ENCODE peak calls at places on chromosomes 16 and 17, in six cellular contexts. S, H, N, B, G and X are unnamed samples. For H3K36me3, the result is how much of the 10 kb centered on the place peaks cover.

GRCh38 chr16:47664653-47665325 is 203.7 kb downstream of the PHKB start:
- DNase-seq in G (no peak), N (no peak), S (no peak), B (no peak), H (no peak), X (no peak)

GRCh38 chr17:2700491-2701141 is 10.9 kb downstream of the CLUH start:
- DNase-seq in H (no peak), S (no peak), G (no peak), N (no peak), B (no peak), X (no peak)

GRCh38 chr16:73371584-73372319 is 323.8 kb upstream of the ZFHX3 start:
- DNase-seq in G (no peak), B (no peak), N (no peak), S (no peak), H (no peak), X (no peak)

GRCh38 chr16:11759163-11759834 is 16.6 kb upstream of the TXNDC11 start:
- DNase-seq in B (no peak), H (no peak), N (no peak), S (no peak), G (no peak), X (no peak)

GRCh38 chr16:83473926-83474660 is 333.7 kb upstream of the HSBP1 start:
- DNase-seq in B (no peak), G (no peak), H (no peak), N (no peak), S (no peak), X (no peak)

GRCh38 chr16:59164461-59164860 is 430.3 kb upstream of the GOT2 start:
- DNase-seq in H (no peak), G (no peak), B (no peak), S (no peak), N (no peak), X (no peak)

GRCh38 chr17:76700627-76701470 is 9.9 kb downstream of the MXRA7 start:
- DNase-seq in B (no peak), S (peak), N (peak), G (no peak), H (peak), X (no peak)

GRCh38 chr16:83768976-83769375 is 38.8 kb upstream of the HSBP1 start:
- DNase-seq in B (no peak), G (no peak), H (no peak), S (no peak), N (no peak), X (no peak)

GRCh38 chr17:27980035-27980434 is 62.4 kb upstream of the NLK start:
- DNase-seq in S (no peak), N (no peak), G (no peak), H (no peak), B (no peak), X (no peak)

GRCh38 chr16:66081967-66082366 is 284.5 kb upstream of the CDH5 start:
- DNase-seq in B (peak), S (no peak), G (no peak), H (no peak), N (no peak), X (no peak)

GRCh38 chr17:835263-835662 is 53.1 kb downstream of the MRM3 start:
- DNase-seq in G (no peak), H (no peak), N (no peak), S (no peak), B (peak), X (no peak)

GRCh38 chr17:48586355-48586924 is 3.6 kb downstream of the HOXB3 start:
- DNase-seq in N (no peak), S (no peak), H (no peak), B (no peak), G (no peak), X (no peak)

GRCh38 chr16:3074860-3075545 is 9.6 kb downstream of the IL32 start:
- DNase-seq in N (peak), H (no peak), S (peak), B (no peak), G (peak), X (no peak)

GRCh38 chr16:54077412-54077821 is 209.2 kb downstream of the IRX3 start:
- DNase-seq in G (no peak), H (no peak), N (no peak), B (no peak), S (no peak), X (no peak)

GRCh38 chr17:34135841-34136240 is 119.2 kb upstream of the CCL2 start:
- DNase-seq in N (peak), B (no peak), G (no peak), H (no peak), S (no peak), X (no peak)

GRCh38 chr16:50152807-50153647 is at the start of gene TENT4B:
- DNase-seq in B (no peak), G (peak), N (peak), H (peak), S (peak), X (peak)

GRCh38 chr17:80986816-80987480 is 4.7 kb upstream of the CHMP6 start:
- DNase-seq in N (no peak), G (no peak), B (no peak), H (no peak), S (no peak), X (no peak)

GRCh38 chr17:81000631-81001357 is 9.2 kb downstream of the CHMP6 start:
- DNase-seq in S (no peak), B (no peak), N (no peak), G (no peak), H (no peak), X (no peak)

GRCh38 chr17:48453447-48453846 is 23.4 kb upstream of the SKAP1 start:
- DNase-seq in N (no peak), S (no peak), B (no peak), H (no peak), G (peak), X (no peak)

GRCh38 chr17:61635913-61636432 is 45.0 kb upstream of the NACA2 start:
- DNase-seq in S (peak), H (no peak), N (peak), B (peak), G (peak), X (no peak)

GRCh38 chr17:9211133-9211765 is 189.9 kb downstream of the NTN1 start:
- DNase-seq in G (no peak), B (no peak), N (no peak), S (no peak), H (no peak), X (no peak)

GRCh38 chr17:69047368-69048263 is 13.1 kb downstream of the ABCA9 start:
- DNase-seq in B (no peak), G (no peak), H (no peak), N (peak), S (no peak), X (no peak)

GRCh38 chr17:2212328-2212981 is 91.1 kb downstream of the SMG6 start:
- DNase-seq in B (no peak), N (peak), S (no peak), G (no peak), H (peak), X (no peak)

GRCh38 chr17:50863221-50863843 is 2.8 kb downstream of the TOB1 start:
- DNase-seq in B (no peak), N (peak), G (peak), H (no peak), S (no peak), X (no peak)

GRCh38 chr17:83180264-83180995 is 101.0 kb downstream of the METRNL start:
- DNase-seq in N (no peak), H (no peak), S (no peak), G (no peak), B (no peak), X (no peak)

GRCh38 chr16:15606521-15607220 is 36.3 kb downstream of the MARF1 start:
- DNase-seq in B (no peak), S (no peak), N (no peak), G (no peak), H (no peak), X (no peak)

GRCh38 chr16:15608398-15609285 is 34.3 kb downstream of the MARF1 start:
- DNase-seq in S (no peak), N (no peak), G (no peak), B (no peak), H (no peak), X (no peak)

GRCh38 chr16:15605869-15606520 is 37.0 kb downstream of the MARF1 start:
- DNase-seq in G (no peak), S (no peak), H (no peak), B (no peak), N (no peak), X (no peak)

GRCh38 chr16:15609286-15609649 is 33.7 kb downstream of the MARF1 start:
- DNase-seq in G (no peak), N (no peak), S (no peak), H (no peak), B (no peak), X (no peak)

DNA sequence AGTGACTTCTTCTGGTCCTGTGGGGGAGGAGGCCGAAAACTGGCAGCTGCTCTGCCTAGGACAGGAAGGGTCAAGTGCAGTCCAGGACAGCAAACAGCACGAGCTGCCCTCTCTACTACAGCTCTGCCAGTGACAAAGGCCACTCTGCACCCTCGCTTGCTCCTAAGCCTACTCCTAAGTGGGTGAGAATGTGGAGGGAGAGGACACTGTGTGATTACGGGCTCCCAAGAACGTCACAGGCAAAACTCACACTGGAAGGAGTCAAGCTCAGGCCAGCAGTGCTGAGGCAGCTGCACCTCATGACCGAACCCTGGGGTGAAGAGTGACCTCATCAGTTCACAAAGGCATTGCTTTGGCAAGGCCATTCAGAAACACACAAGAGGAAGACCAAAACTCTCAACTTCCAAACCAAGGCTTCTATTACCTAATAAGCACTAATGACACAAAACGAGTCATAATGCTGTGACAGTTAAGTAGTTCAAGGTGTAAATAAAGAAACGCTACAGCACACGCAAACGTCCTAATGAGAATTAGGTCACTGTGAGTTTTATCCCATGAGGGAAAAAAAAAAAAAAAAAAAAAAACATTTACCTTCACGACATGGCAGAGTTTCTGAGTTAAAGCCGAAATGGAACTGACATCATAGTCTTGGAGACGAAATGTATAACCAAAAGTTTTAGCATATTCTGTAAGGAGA is 35.1 kb downstream of the MARF1 start:
- DNase-seq in H (no peak), B (no peak), N (no peak), G (no peak), S (no peak), X (no peak)
- H3K36me3 ChIP-seq in H (half or more), B (under half), N (half or more), G (half or more), S (half or more), X (under half)

DNA sequence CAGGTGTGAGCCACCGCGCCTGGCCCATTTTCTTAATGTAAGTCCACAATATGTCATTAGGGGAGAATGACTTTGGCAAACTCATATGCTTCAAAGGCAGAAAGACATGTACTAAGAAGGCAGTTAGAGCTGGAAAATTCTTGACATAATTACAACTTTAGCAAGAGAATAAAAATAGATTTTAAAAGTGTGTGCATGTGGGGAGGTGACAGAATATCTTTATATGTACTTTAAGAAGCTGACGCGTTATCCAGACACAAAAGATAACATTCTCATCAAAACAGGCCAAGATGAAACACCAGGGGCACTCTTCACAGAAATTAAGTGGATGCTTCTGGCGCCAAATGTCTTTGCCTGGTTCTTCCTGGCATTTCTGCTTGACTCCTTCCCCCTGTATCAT is 28.2 kb downstream of the GJC1 start:
- DNase-seq in H (no peak), G (no peak), N (no peak), S (no peak), B (no peak), X (no peak)
- H3K27ac ChIP-seq in H (peak), G (no peak), N (no peak), S (no peak), B (no peak), X (no peak)

GRCh38 chr17:56172517-56172982 is 19.3 kb downstream of the ANKFN1 start:
- DNase-seq in H (no peak), G (no peak), B (no peak), N (peak), S (no peak), X (no peak)

GRCh38 chr17:56174421-56174820 is 21.1 kb downstream of the ANKFN1 start:
- DNase-seq in N (no peak), S (no peak), B (no peak), H (no peak), G (no peak), X (no peak)

GRCh38 chr17:56173958-56174357 is 20.7 kb downstream of the ANKFN1 start:
- DNase-seq in G (no peak), S (no peak), B (no peak), N (no peak), H (no peak), X (no peak)

GRCh38 chr17:56171186-56171959 is 18.1 kb downstream of the ANKFN1 start:
- DNase-seq in S (no peak), B (no peak), N (no peak), H (no peak), G (no peak), X (no peak)

GRCh38 chr17:56173026-56173425 is 19.8 kb downstream of the ANKFN1 start:
- DNase-seq in G (no peak), B (no peak), H (no peak), N (no peak), S (no peak), X (no peak)
- H3K4me3 ChIP-seq in G (no peak), B (no peak), H (no peak), N (no peak), S (no peak), X (no peak)

DNA sequence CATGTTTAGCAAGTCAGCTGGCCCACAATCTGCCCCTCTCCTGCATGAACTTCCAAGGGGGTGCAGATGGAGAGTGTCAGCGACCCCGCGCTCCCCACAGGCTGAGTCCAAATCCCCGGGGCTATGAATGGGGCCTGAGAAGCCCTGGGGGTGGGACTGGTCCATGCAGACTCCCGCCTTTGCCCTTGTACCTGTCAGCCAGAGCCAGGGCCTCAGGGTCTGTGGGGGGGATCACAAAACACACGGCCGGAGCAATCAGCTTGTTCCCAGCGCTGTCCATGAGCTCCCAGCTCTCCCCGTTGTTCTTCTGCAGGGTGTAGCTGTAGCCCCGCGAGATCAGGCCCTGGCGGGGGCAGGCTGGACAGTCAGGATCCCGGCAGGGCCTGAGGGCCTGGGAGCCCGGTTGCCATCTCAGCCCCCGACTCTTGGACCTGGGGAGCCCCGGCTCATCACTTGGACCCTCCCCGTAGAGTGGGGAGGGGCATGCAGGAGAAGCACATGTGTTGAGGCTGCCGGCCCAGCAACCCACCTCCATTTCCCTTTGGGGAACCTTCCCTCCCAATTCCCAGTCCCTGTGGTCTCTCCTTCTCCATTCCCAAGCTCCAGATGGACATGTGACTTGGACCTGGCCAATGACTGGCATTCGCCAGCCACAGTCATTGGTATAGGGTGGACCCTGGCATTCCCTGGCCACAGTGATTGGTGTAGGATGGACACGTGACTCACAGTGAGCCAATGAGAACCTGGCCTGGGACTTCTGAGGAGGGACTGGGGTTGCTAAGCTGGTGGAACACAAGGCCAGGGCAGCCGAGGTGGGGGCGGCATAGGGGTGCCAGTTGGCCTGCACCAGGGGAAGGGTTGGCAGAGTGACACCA is 42.4 kb downstream of the PPL start:
- DNase-seq in N (no peak), G (no peak), S (no peak), B (no peak), H (no peak), X (no peak)
- H3K36me3 ChIP-seq in N (under half), G (under half), S (under half), B (under half), H (under half), X (half or more)

GRCh38 chr16:27515874-27516353 is 33.8 kb downstream of the GTF3C1 start:
- DNase-seq in N (peak), B (peak), H (no peak), S (no peak), G (peak), X (no peak)
- H3K27ac ChIP-seq in N (no peak), B (no peak), H (no peak), S (no peak), G (no peak), X (no peak)